ENCODE peak calls at places on chromosomes 2 and 18, in seven cellular contexts. Y is K562, I is GM12878, D is Panc1, B is HCT116, N is SK-N-SH, L is H1. U is an unnamed sample.

GRCh38 chr18:61946449-61946848 is 53.6 kb upstream of the RNF152 start:
- DNase-seq in I (no peak), N (no peak), L (no peak), B (no peak), Y (no peak), D (no peak), U (no peak)

GRCh38 chr2:234081970-234082822 is 31.7 kb downstream of the SPP2 start:
- DNase-seq in D (no peak), Y (no peak), N (no peak), I (no peak), L (no peak), B (no peak), U (peak; percentile 46)

GRCh38 chr2:29025711-29026110 is 44.6 kb downstream of the TOGARAM2 start:
- DNase-seq in N (no peak), Y (no peak), L (no peak), D (no peak), B (no peak), I (no peak), U (no peak)

GRCh38 chr18:32049393-32050161 is 31.0 kb downstream of the RNF125 start:
- DNase-seq in I (no peak), D (no peak), L (no peak), B (no peak), Y (no peak), N (no peak), U (no peak)

GRCh38 chr2:201071305-201072200 is at the start of the genes HYCC2 and NDUFB3:
- DNase-seq in L (peak; percentile 85), Y (peak; percentile 98), D (peak; percentile 84), B (peak; percentile 92), I (peak; percentile 95), N (peak; percentile 97), U (peak; percentile 95)

GRCh38 chr2:27653397-27653796 is 10.0 kb downstream of the SUPT7L start:
- DNase-seq in N (no peak), B (no peak), I (no peak), D (no peak), Y (no peak), L (no peak), U (no peak)

GRCh38 chr2:219645631-219646527 is 18.4 kb downstream of the SLC4A3 start:
- DNase-seq in N (no peak), I (no peak), D (no peak), Y (no peak), L (no peak), B (peak; percentile 65), U (peak; percentile 37)

GRCh38 chr2:131040661-131041401 is 52.4 kb downstream of the FAM168B start:
- DNase-seq in Y (no peak), L (no peak), N (no peak), B (no peak), I (no peak), D (no peak), U (no peak)

GRCh38 chr2:8427211-8427610 is 254.6 kb upstream of the ID2 start:
- DNase-seq in Y (no peak), D (no peak), I (no peak), N (peak; percentile 51), B (no peak), L (no peak), U (no peak)

GRCh38 chr2:230849633-230850357 is 14.9 kb upstream of the ITM2C start:
- DNase-seq in B (peak; percentile 35), D (no peak), Y (peak; percentile 69), L (peak; percentile 58), N (no peak), I (no peak), U (peak; percentile 40)

GRCh38 chr2:62787381-62787780 is 81.9 kb downstream of the EHBP1 start:
- DNase-seq in L (no peak), Y (peak; percentile 14), B (no peak), D (peak; percentile 24), N (peak; percentile 31), I (no peak), U (no peak)
- TF ChIP-seq SIN3A in L (no peak), Y (no peak), B (no peak), D (no peak), N (no peak), I (no peak), U (no peak)

GRCh38 chr2:241255542-241256167 is 59.8 kb downstream of the HDLBP start:
- DNase-seq in I (no peak), B (no peak), Y (no peak), D (no peak), L (no peak), N (no peak), U (no peak)
- TF ChIP-seq SIN3A in I (no peak), B (no peak), Y (no peak), D (no peak), L (no peak), N (no peak), U (no peak)

GRCh38 chr2:191866195-191866594 is 19.3 kb upstream of the CAVIN2 start:
- DNase-seq in N (no peak), D (no peak), B (no peak), Y (no peak), L (no peak), I (no peak), U (peak; percentile 23)
- TF ChIP-seq SIN3A in N (no peak), D (no peak), B (no peak), Y (no peak), L (no peak), I (no peak), U (no peak)

DNA sequence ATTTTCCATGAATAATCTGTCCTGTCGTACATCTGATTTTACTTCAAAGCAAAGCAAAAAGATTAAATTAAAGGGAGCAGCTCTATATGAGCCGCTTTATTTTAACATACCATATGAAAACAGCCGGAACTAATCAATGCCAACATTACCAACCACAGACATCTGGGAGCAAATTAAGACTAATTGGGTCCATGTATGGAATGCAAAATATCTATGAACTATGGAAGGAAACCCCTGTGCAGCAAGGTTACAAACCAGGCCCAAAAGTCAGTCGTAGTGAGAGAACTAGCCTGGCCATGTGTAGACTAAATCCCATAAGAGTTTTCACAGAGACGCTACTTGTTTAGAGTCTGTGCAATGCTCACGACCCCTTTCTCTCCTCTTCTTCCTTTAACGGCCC is 53.1 kb upstream of the RPL31 start:
- DNase-seq in I (no peak), N (no peak), D (no peak), Y (no peak), B (no peak), L (no peak), U (no peak)
- TF ChIP-seq SIN3A in I (no peak), N (no peak), D (no peak), Y (no peak), B (no peak), L (no peak), U (no peak)

GRCh38 chr18:9890957-9891356 is 5.2 kb downstream of the TXNDC2 start:
- DNase-seq in D (no peak), N (no peak), Y (no peak), I (no peak), L (no peak), B (no peak), U (no peak)
- TF ChIP-seq SIN3A in D (no peak), N (no peak), Y (no peak), I (no peak), L (no peak), B (no peak), U (no peak)

GRCh38 chr2:3399829-3400228 is 20.3 kb downstream of the TRAPPC12 start:
- DNase-seq in N (peak; percentile 69), I (no peak), Y (no peak), L (no peak), D (no peak), B (no peak), U (no peak)
- TF ChIP-seq SIN3A in N (no peak), I (no peak), Y (no peak), L (no peak), D (no peak), B (no peak), U (no peak)

DNA sequence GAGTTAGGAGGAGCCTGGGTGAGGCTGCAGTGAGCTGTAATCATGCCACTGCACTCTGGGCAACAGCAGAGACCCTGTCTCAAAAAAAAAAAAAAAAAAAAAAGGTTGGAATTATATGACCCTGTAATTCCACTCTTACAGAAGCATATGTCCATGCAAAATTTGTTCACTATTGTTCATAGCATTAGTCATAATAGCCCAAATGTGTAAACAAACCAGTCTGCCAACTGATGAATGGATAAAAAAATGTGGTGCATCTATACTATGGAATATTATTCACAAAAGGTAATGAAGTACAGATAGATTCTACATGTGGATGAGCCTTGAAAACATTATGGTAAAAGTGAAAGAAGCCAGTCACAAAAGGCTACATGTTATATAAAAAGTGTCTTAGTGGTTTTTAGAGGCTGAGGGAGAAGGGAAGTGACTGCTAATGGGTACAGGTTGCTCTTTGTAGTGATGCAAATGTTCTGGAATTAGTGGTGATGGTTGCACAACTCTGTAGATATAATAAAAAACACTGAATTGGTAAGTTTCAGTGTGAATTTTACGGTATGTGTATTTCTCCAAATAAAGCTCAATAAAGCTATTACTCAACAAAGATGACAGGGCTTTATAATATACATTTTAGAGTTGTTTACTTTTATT is 9.4 kb downstream of the COA5 start:
- DNase-seq in N (no peak), B (no peak), L (no peak), D (no peak), Y (no peak), I (no peak), U (no peak)
- TF ChIP-seq SIN3A in N (no peak), B (no peak), L (no peak), D (no peak), Y (no peak), I (no peak), U (no peak)

GRCh38 chr2:161370981-161371380 is 45.1 kb upstream of the TBR1 start:
- DNase-seq in B (no peak), L (no peak), N (no peak), D (no peak), I (no peak), Y (no peak), U (no peak)

GRCh38 chr2:161369311-161369710 is 46.8 kb upstream of the TBR1 start:
- DNase-seq in D (no peak), Y (no peak), B (no peak), N (no peak), I (no peak), L (no peak), U (no peak)

GRCh38 chr2:161371869-161372268 is 44.2 kb upstream of the TBR1 start:
- DNase-seq in B (no peak), L (no peak), D (no peak), N (no peak), I (no peak), Y (no peak), U (no peak)

GRCh38 chr2:161379740-161380139 is 36.4 kb upstream of the TBR1 start:
- DNase-seq in N (no peak), I (no peak), L (no peak), B (no peak), D (no peak), Y (no peak), U (no peak)

DNA sequence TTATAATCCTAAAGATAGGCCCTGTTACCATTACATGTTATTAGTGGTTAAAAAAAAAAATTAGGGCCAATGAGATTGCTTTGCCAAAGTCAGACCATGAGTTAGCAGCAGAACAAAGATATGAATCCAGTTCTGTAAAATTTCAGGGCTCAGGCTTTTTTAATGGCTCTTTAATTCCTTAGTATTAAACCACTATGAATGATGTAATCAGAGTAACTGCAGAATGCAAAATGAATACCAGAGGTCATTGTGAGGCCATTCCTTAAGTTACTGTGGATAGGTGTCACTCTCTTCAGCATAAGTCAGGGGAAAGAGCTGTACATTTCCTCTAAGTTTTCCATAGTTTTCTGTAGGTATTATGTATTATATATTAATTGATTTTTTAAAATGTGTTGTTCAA is 42.2 kb upstream of the TBR1 start:
- DNase-seq in N (no peak), L (no peak), B (no peak), Y (no peak), I (no peak), D (no peak), U (no peak)
- TF ChIP-seq SIN3A in N (no peak), L (no peak), B (no peak), Y (no peak), I (no peak), D (no peak), U (no peak)

U was measured in HepG2.